ENCODE peak calls at places on chromosomes 12 and 14, in four cellular contexts. One of them, this sample, is unnamed.

GRCh38 chr12:70691018-70691672 is 53.9 kb upstream of the PTPRB start:
- DNase-seq in IMR-90: peak
- DNase-seq in endothelial cell of umbilical vein: peak
- DNase-seq in GM12878: no peak
- DNase-seq in this sample: no peak

GRCh38 chr14:22112004-22112403 is 438.4 kb upstream of the OR4E1 start:
- DNase-seq in IMR-90: no peak
- DNase-seq in endothelial cell of umbilical vein: peak
- DNase-seq in GM12878: no peak
- DNase-seq in this sample: peak

GRCh38 chr12:123058471-123058870 is 78.0 kb downstream of the ARL6IP4 start:
- DNase-seq in IMR-90: no peak
- DNase-seq in endothelial cell of umbilical vein: no peak
- DNase-seq in GM12878: no peak
- DNase-seq in this sample: no peak

GRCh38 chr14:105486974-105487448 is 325 bp downstream of the CRIP1 start:
- DNase-seq in IMR-90: no peak
- DNase-seq in endothelial cell of umbilical vein: no peak
- DNase-seq in GM12878: no peak
- DNase-seq in this sample: no peak

GRCh38 chr14:71579331-71579730 is 352.9 kb upstream of the RGS6 start:
- DNase-seq in IMR-90: no peak
- DNase-seq in endothelial cell of umbilical vein: no peak
- DNase-seq in GM12878: no peak
- DNase-seq in this sample: no peak

GRCh38 chr12:123973552-123974341 is 732 bp downstream of the ZNF664 start:
- DNase-seq in IMR-90: peak
- DNase-seq in endothelial cell of umbilical vein: peak
- DNase-seq in GM12878: no peak
- DNase-seq in this sample: peak

GRCh38 chr14:52575858-52576257 is 23.2 kb downstream of the GPR137C start:
- DNase-seq in IMR-90: no peak
- DNase-seq in endothelial cell of umbilical vein: no peak
- DNase-seq in GM12878: no peak
- DNase-seq in this sample: no peak

GRCh38 chr12:12326262-12326661 is 23.8 kb downstream of the MANSC1 start:
- DNase-seq in IMR-90: no peak
- DNase-seq in endothelial cell of umbilical vein: no peak
- DNase-seq in GM12878: no peak
- DNase-seq in this sample: no peak

GRCh38 chr12:64656429-64656828 is 46.1 kb downstream of the RASSF3 start:
- DNase-seq in IMR-90: no peak
- DNase-seq in endothelial cell of umbilical vein: peak
- DNase-seq in GM12878: no peak
- DNase-seq in this sample: no peak

GRCh38 chr12:113403435-113404415 is at the start of gene SDS:
- DNase-seq in IMR-90: peak
- DNase-seq in endothelial cell of umbilical vein: peak
- DNase-seq in GM12878: no peak
- DNase-seq in this sample: peak

GRCh38 chr12:50742776-50743175 is 21.1 kb upstream of the ATF1 start:
- DNase-seq in IMR-90: no peak
- DNase-seq in endothelial cell of umbilical vein: no peak
- DNase-seq in GM12878: no peak
- DNase-seq in this sample: no peak

GRCh38 chr12:123024819-123025391 is 44.4 kb downstream of the ARL6IP4 start:
- DNase-seq in IMR-90: peak
- DNase-seq in endothelial cell of umbilical vein: no peak
- DNase-seq in GM12878: no peak
- DNase-seq in this sample: no peak

GRCh38 chr12:108826115-108826806 is 31.1 kb downstream of the SSH1 start:
- DNase-seq in IMR-90: peak
- DNase-seq in endothelial cell of umbilical vein: peak
- DNase-seq in GM12878: no peak
- DNase-seq in this sample: peak

GRCh38 chr12:96157427-96157826 is 36.7 kb upstream of the ELK3 start:
- DNase-seq in IMR-90: no peak
- DNase-seq in endothelial cell of umbilical vein: no peak
- DNase-seq in GM12878: no peak
- DNase-seq in this sample: no peak

GRCh38 chr12:2751686-2752085 is 43.1 kb upstream of the FKBP4 start:
- DNase-seq in IMR-90: no peak
- DNase-seq in endothelial cell of umbilical vein: no peak
- DNase-seq in GM12878: no peak
- DNase-seq in this sample: no peak

GRCh38 chr14:100810861-100811461 is 15.0 kb upstream of the MEG3 start:
- DNase-seq in IMR-90: no peak
- DNase-seq in endothelial cell of umbilical vein: no peak
- DNase-seq in GM12878: no peak
- DNase-seq in this sample: no peak

GRCh38 chr14:75523771-75524171 is 1.5 kb downstream of the BATF start:
- DNase-seq in IMR-90: peak
- DNase-seq in endothelial cell of umbilical vein: peak
- DNase-seq in GM12878: no peak
- DNase-seq in this sample: no peak

GRCh38 chr12:95200128-95200973 is 16.9 kb downstream of the FGD6 start:
- DNase-seq in IMR-90: no peak
- DNase-seq in endothelial cell of umbilical vein: peak
- DNase-seq in GM12878: no peak
- DNase-seq in this sample: no peak

GRCh38 chr12:57816855-57817151 is 1.7 kb downstream of the AVIL start:
- DNase-seq in IMR-90: no peak
- DNase-seq in endothelial cell of umbilical vein: no peak
- DNase-seq in GM12878: no peak
- DNase-seq in this sample: peak

GRCh38 chr12:64494998-64495729 is 43.2 kb downstream of the TBK1 start:
- DNase-seq in IMR-90: no peak
- DNase-seq in endothelial cell of umbilical vein: no peak
- DNase-seq in GM12878: no peak
- DNase-seq in this sample: no peak

GRCh38 chr14:37262649-37263048 is 64.9 kb downstream of the MIPOL1 start:
- DNase-seq in IMR-90: no peak
- DNase-seq in endothelial cell of umbilical vein: no peak
- DNase-seq in GM12878: no peak
- DNase-seq in this sample: no peak

GRCh38 chr12:57837779-57838562 is 8.6 kb downstream of the CTDSP2 start:
- DNase-seq in IMR-90: peak
- DNase-seq in endothelial cell of umbilical vein: peak
- DNase-seq in GM12878: no peak
- DNase-seq in this sample: no peak

GRCh38 chr12:86496595-86496994 is 240.4 kb upstream of the MGAT4C start:
- DNase-seq in IMR-90: no peak
- DNase-seq in endothelial cell of umbilical vein: no peak
- DNase-seq in GM12878: no peak
- DNase-seq in this sample: no peak

GRCh38 chr12:131912526-131913274 is 16.4 kb upstream of the PUS1 start:
- DNase-seq in IMR-90: peak
- DNase-seq in endothelial cell of umbilical vein: peak
- DNase-seq in GM12878: no peak
- DNase-seq in this sample: no peak

GRCh38 chr12:7934560-7935463 is 1.2 kb downstream of the SLC2A3 start:
- DNase-seq in IMR-90: no peak
- DNase-seq in endothelial cell of umbilical vein: peak
- DNase-seq in GM12878: no peak
- DNase-seq in this sample: no peak

GRCh38 chr12:29702972-29703371 is 80.8 kb downstream of the TMTC1 start:
- DNase-seq in IMR-90: no peak
- DNase-seq in endothelial cell of umbilical vein: no peak
- DNase-seq in GM12878: no peak
- DNase-seq in this sample: no peak

GRCh38 chr12:46557539-46558373 is 185.2 kb upstream of the SLC38A2 start:
- DNase-seq in IMR-90: peak
- DNase-seq in endothelial cell of umbilical vein: no peak
- DNase-seq in GM12878: no peak
- DNase-seq in this sample: no peak

GRCh38 chr12:53036802-53037201 is 13.1 kb upstream of the TNS2 start:
- DNase-seq in IMR-90: no peak
- DNase-seq in endothelial cell of umbilical vein: no peak
- DNase-seq in GM12878: no peak
- DNase-seq in this sample: no peak

GRCh38 chr12:14211829-14212455 is 153.5 kb upstream of the ATF7IP start:
- DNase-seq in IMR-90: no peak
- DNase-seq in endothelial cell of umbilical vein: no peak
- DNase-seq in GM12878: no peak
- DNase-seq in this sample: no peak

GRCh38 chr12:11621797-11622423 is 27.6 kb upstream of the ETV6 start:
- DNase-seq in IMR-90: no peak
- DNase-seq in endothelial cell of umbilical vein: peak
- DNase-seq in GM12878: no peak
- DNase-seq in this sample: no peak

GRCh38 chr12:30754750-30755394 is at the start of gene CAPRIN2:
- DNase-seq in IMR-90: peak
- DNase-seq in endothelial cell of umbilical vein: peak
- DNase-seq in GM12878: peak
- DNase-seq in this sample: peak

GRCh38 chr12:30753761-30754382 is 879 bp downstream of the CAPRIN2 start:
- DNase-seq in IMR-90: peak
- DNase-seq in endothelial cell of umbilical vein: peak
- DNase-seq in GM12878: no peak
- DNase-seq in this sample: no peak

GRCh38 chr12:30755395-30755762 is 628 bp upstream of the CAPRIN2 start:
- DNase-seq in IMR-90: no peak
- DNase-seq in endothelial cell of umbilical vein: no peak
- DNase-seq in GM12878: no peak
- DNase-seq in this sample: no peak

GRCh38 chr12:30753233-30753632 is 1.5 kb downstream of the CAPRIN2 start:
- DNase-seq in IMR-90: peak
- DNase-seq in endothelial cell of umbilical vein: peak
- DNase-seq in GM12878: no peak
- DNase-seq in this sample: peak

DNA sequence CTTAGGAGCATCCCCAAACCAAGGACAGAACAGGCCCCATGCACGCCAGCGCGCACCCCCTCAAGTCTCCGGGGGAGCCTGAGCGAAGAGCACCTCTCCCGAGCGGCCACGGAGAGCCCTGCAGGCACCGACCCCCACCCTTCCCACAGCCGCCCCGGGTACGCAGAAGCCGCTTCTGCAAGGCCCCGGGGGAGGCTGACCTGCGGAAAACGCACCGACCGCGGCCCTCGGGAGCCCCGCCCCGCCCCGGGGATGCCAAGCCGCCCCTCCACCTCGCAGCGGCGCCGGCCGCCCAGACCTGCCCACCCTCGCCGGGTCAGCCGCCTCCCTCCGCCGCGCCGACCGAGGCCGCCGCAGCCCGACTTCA is 385 bp downstream of the CAPRIN2 start:
- DNase-seq in IMR-90: no peak
- DNase-seq in endothelial cell of umbilical vein: no peak
- DNase-seq in GM12878: no peak
- DNase-seq in this sample: no peak
- TF ChIP-seq FOS in IMR-90: no peak
- TF ChIP-seq FOS in endothelial cell of umbilical vein: no peak
- TF ChIP-seq FOS in GM12878: no peak
- TF ChIP-seq FOS in this sample: no peak

GRCh38 chr14:80456200-80456599 is 244.9 kb upstream of the DIO2 start:
- DNase-seq in IMR-90: peak
- DNase-seq in endothelial cell of umbilical vein: no peak
- DNase-seq in GM12878: no peak
- DNase-seq in this sample: no peak

DNA sequence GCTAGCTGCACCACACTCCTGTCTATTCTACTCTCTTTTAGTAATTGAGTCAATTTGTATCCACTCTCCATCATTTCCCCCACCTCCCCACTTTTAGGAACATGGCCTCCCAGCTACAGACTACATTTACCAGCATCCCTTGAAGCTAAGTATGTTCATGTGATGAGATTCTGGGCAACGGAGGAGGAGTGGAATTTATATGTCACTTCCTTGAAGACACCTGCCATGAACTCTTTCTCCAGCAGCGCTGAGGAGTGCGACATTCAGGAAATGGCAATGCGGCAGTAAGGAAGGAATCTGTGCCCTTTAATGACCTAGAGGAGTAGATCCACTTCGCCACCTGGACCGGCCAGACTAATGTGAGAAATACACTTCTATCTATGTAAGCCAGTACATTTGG is 243.7 kb upstream of the DIO2 start:
- DNase-seq in IMR-90: no peak
- DNase-seq in endothelial cell of umbilical vein: peak
- DNase-seq in GM12878: no peak
- DNase-seq in this sample: no peak
- TF ChIP-seq FOS in IMR-90: no peak
- TF ChIP-seq FOS in endothelial cell of umbilical vein: no peak
- TF ChIP-seq FOS in GM12878: no peak
- TF ChIP-seq FOS in this sample: no peak

DNA sequence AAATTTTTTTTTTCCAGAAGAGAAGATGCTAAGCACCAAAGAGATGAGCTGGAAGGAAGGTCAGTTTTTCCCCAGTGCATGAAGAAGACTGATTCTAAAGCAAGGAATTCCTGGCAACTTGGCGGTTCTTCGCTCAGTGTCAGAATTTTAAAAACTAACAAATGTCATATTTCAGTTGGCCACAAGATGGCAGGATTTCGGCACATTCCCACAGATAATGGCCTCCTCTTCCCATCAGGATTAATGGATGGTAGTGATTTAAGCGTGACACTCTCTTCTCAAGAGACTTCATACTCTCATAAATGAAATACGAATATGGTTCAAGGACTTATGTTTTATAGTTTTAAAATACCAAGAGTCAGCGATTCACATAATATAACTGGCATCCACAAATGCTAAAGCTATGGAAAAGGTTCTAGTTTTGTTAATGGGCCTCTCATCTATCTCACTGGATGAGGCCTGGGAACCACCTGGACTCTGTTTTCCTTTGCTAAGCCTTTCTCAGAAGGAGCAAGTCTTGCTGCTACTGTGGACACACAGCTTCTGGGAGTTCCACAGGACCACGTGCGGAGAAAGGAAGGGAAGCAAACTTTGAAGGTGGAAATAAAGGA is 46.1 kb upstream of the PTPRO start:
- DNase-seq in IMR-90: peak
- DNase-seq in endothelial cell of umbilical vein: peak
- DNase-seq in GM12878: no peak
- DNase-seq in this sample: peak
- TF ChIP-seq FOS in IMR-90: no peak
- TF ChIP-seq FOS in endothelial cell of umbilical vein: no peak
- TF ChIP-seq FOS in GM12878: no peak
- TF ChIP-seq FOS in this sample: no peak

DNA sequence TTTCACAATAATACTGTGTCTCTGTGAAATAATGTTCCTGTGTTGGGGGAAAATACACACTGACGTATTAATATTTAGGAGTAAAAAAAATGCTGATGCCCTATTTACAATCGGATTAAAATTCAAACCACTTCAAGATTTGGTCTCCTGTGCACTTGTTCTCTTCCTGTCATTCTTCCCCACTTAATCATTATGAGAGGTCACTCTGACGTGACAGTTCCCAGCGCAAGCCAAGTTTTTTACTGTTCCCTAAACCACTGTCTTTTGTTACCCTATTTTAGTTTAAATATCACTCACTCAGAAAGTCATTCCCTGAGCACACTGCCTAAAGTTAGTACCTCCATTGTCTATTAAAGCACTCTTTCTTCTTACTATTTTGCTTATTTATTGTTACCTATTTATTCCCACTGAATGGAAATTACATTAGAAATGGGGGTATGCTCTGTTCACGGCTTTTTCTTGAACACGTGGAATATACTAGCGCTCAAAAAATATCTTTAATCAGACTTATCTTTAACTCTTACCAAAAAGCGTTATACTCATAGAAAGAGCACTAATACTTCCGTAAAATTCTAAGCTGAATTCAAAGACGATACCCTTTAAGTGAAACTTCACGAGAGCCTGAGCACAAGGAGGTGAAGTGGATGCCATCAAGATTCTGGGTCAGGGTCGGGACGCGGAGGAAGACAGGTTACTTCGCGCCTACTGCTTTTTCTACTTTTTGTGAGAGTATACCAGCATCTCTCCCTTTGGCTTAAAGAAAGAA is 670 bp upstream of the PSMA3 start:
- DNase-seq in IMR-90: no peak
- DNase-seq in endothelial cell of umbilical vein: peak
- DNase-seq in GM12878: no peak
- DNase-seq in this sample: peak
- TF ChIP-seq FOS in IMR-90: no peak
- TF ChIP-seq FOS in endothelial cell of umbilical vein: peak
- TF ChIP-seq FOS in GM12878: no peak
- TF ChIP-seq FOS in this sample: no peak

This sample was measured in K562.